ENCODE peak calls at places on chromosomes 2 and 18, in seven cellular contexts. T, E, S, W, N, K and P are unnamed samples.

GRCh38 chr2:217636578-217637267 is 366.1 kb downstream of the TNS1 start:
- DNase-seq in T (no peak), E (no peak), S (no peak), W (no peak), N (no peak), K (no peak), P (no peak)

GRCh38 chr2:119647440-119648169 is 31.4 kb upstream of the TMEM177 start:
- DNase-seq in T (no peak), E (no peak), S (peak), W (no peak), N (no peak), K (no peak), P (no peak)

GRCh38 chr2:45182667-45183620 is 173.7 kb upstream of the SIX2 start:
- DNase-seq in T (no peak), E (no peak), S (no peak), W (no peak), N (no peak), K (no peak), P (no peak)

GRCh38 chr2:195458936-195459335 is 198.1 kb upstream of the SLC39A10 start:
- DNase-seq in T (no peak), E (no peak), S (peak), W (no peak), N (no peak), K (no peak), P (no peak)

GRCh38 chr18:50802133-50802532 is 17.7 kb downstream of the MRO start:
- DNase-seq in T (no peak), E (no peak), S (no peak), W (no peak), N (no peak), K (no peak), P (no peak)

GRCh38 chr2:69773201-69773600 is 31.3 kb downstream of the ANXA4 start:
- DNase-seq in T (no peak), E (no peak), S (peak), W (peak), N (no peak), K (no peak), P (peak)

GRCh38 chr2:216914491-216914890 is 54.6 kb upstream of the TNP1 start:
- DNase-seq in T (peak), E (no peak), S (no peak), W (no peak), N (no peak), K (no peak), P (no peak)

GRCh38 chr2:175742367-175742766 is 259.7 kb downstream of the LNPK start:
- DNase-seq in T (no peak), E (no peak), S (peak), W (peak), N (no peak), K (no peak), P (no peak)

GRCh38 chr2:188410504-188411235 is 119.0 kb downstream of the GULP1 start:
- DNase-seq in T (no peak), E (peak), S (peak), W (no peak), N (no peak), K (no peak), P (peak)

GRCh38 chr2:234427081-234428058 is 69.5 kb downstream of the ARL4C start:
- DNase-seq in T (peak), E (peak), S (peak), W (no peak), N (peak), K (peak), P (peak)

GRCh38 chr2:111194835-111195621 is 74.3 kb downstream of the BCL2L11 start:
- DNase-seq in T (no peak), E (no peak), S (no peak), W (no peak), N (peak), K (peak), P (no peak)

GRCh38 chr18:10522574-10522973 is 3.3 kb upstream of the NAPG start:
- DNase-seq in T (no peak), E (no peak), S (no peak), W (no peak), N (no peak), K (no peak), P (no peak)

GRCh38 chr2:44429034-44429433 is 67.3 kb downstream of the CAMKMT start:
- DNase-seq in T (no peak), E (no peak), S (peak), W (no peak), N (no peak), K (peak), P (peak)

GRCh38 chr2:188449992-188450391 is 158.3 kb downstream of the GULP1 start:
- DNase-seq in T (no peak), E (no peak), S (no peak), W (no peak), N (no peak), K (no peak), P (no peak)

GRCh38 chr2:136638193-136638592 is 127.2 kb upstream of the THSD7B start:
- DNase-seq in T (no peak), E (no peak), S (no peak), W (no peak), N (no peak), K (peak), P (no peak)

GRCh38 chr2:151056870-151057269 is 204.8 kb downstream of the RBM43 start:
- DNase-seq in T (no peak), E (no peak), S (no peak), W (no peak), N (no peak), K (no peak), P (no peak)

GRCh38 chr2:12685956-12686355 is 30.8 kb upstream of the TRIB2 start:
- DNase-seq in T (no peak), E (no peak), S (no peak), W (no peak), N (no peak), K (no peak), P (no peak)

GRCh38 chr2:109663721-109664120 is 49.6 kb downstream of the SOWAHC start:
- DNase-seq in T (no peak), E (no peak), S (peak), W (no peak), N (no peak), K (no peak), P (peak)

GRCh38 chr18:79518683-79519128 is 123.0 kb downstream of the NFATC1 start:
- DNase-seq in T (no peak), E (peak), S (no peak), W (no peak), N (no peak), K (no peak), P (no peak)

GRCh38 chr18:784470-785172 is 27.4 kb downstream of the YES1 start:
- DNase-seq in T (no peak), E (no peak), S (no peak), W (no peak), N (no peak), K (peak), P (no peak)

GRCh38 chr2:215664847-215665525 is 229.1 kb upstream of the FN1 start:
- DNase-seq in T (no peak), E (no peak), S (peak), W (peak), N (no peak), K (peak), P (peak)

DNA sequence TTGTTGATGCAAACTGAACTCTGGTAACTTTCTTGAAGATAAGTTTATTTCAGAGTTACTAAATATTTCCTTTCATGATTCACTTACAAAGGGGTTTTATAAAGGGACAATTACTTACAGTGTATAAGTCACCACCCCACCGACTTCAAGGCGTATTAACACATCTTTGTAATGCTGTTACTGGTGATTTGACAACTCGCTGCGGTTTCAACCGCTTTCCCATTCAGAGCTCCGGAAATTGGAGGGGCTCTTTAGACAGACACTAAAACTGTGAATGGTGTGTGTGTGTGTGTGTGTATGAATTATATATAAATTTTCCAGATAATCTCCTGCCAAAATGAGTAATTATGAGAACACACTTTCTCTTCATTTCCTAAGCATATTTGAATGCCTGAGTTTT is 4.9 kb downstream of the TM4SF20 start:
- DNase-seq in T (no peak), E (no peak), S (peak), W (no peak), N (no peak), K (no peak), P (no peak)
- H3K23ac ChIP-seq in T (no peak), E (no peak), S (no peak), W (no peak), N (no peak), K (no peak), P (no peak)

GRCh38 chr2:29855924-29856639 is 65.3 kb downstream of the ALK start:
- DNase-seq in T (no peak), E (no peak), S (no peak), W (no peak), N (no peak), K (no peak), P (no peak)

GRCh38 chr2:29847901-29848300 is 73.5 kb downstream of the ALK start:
- DNase-seq in T (no peak), E (no peak), S (no peak), W (no peak), N (no peak), K (no peak), P (no peak)

GRCh38 chr2:29844713-29845320 is 76.6 kb downstream of the ALK start:
- DNase-seq in T (no peak), E (no peak), S (no peak), W (no peak), N (no peak), K (no peak), P (no peak)

GRCh38 chr2:29848566-29849310 is 72.6 kb downstream of the ALK start:
- DNase-seq in T (no peak), E (no peak), S (no peak), W (no peak), N (no peak), K (no peak), P (no peak)

GRCh38 chr2:29850794-29851193 is 70.6 kb downstream of the ALK start:
- DNase-seq in T (no peak), E (no peak), S (no peak), W (no peak), N (no peak), K (no peak), P (no peak)
- H2BK5ac ChIP-seq in T (no peak), E (no peak), S (no peak), W (no peak), N (no peak), K (no peak), P (no peak)

DNA sequence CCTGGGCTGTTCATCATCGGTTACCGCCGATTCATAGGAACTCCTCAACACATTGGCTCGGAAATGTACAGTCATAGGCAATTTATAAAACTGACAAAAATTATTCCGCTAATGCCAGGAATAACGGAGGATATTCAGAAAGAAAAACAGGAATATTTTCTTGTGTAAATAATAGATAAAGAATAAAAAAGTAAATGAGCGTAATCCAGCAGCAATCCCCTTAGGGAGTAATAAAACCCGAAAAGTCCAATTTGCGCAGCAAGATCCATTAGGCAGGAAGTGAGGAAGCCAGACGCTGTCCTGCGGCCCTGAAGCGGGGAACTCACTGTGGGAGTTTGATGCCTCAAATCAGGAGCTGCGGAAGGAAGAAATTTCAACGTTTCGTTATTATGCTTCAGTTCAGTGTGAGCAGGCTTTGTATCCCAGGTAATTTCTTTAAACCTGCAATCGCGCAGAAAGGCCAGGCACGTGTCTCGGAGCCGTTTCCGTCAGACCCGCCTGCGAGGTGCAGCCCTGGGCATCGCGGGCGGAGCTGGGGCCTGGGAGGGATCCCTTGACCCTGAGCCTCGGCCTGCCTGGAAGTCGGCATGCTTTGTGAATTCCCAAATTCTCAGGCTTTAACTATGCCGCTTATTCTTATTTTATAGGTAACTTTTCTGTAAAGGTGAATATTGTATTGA is 180.9 kb upstream of the ALKAL2 start:
- DNase-seq in T (no peak), E (no peak), S (no peak), W (no peak), N (no peak), K (peak), P (no peak)
- H3K23ac ChIP-seq in T (no peak), E (no peak), S (no peak), W (no peak), N (no peak), K (no peak), P (no peak)

DNA sequence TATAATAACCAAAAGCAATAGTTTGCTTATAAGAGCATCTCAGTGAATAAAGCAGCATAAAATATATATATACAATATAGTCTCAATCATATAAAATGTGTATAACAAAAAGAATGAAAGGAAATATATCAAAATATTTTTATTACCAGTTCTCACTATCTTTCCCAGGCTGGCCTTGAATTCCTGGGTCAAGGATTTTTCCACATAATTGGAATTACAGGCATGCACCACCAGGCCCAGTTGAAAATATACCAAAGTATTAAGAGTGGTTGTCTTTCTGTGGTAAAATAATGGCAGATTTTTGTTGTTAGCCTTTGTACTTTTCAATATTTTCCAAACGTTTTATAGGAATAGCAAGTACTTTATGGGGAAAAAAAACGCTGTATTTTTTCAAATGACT is 8.6 kb upstream of the TLK1 start:
- DNase-seq in T (no peak), E (no peak), S (no peak), W (no peak), N (no peak), K (no peak), P (no peak)
- H2BK5ac ChIP-seq in T (no peak), E (no peak), S (no peak), W (no peak), N (no peak), K (no peak), P (no peak)

DNA sequence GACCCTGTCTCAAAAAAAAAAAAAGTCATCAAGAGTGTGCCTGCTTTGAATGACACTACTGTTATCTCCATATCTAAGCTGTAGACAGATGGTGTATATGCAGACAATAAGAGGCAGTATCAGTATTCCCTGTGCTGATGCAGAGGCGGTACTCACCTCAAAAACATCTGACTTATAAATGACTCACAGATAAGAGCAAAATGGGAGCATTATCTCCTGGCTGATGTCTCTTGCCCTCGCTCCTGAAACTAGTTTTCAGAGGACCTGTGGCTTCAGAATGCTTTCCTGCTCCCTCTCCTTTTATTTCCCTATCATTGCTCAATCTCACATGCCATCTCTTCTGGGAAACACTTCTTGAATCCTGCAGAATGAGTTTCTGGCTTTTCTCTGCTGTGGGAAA is 289.6 kb downstream of the PTPRM start:
- DNase-seq in T (no peak), E (no peak), S (peak), W (peak), N (no peak), K (peak), P (peak)
- H3K23ac ChIP-seq in T (no peak), E (no peak), S (no peak), W (no peak), N (no peak), K (no peak), P (no peak)

GRCh38 chr2:131566371-131566770 is 38.7 kb downstream of the CCDC74A start:
- DNase-seq in T (no peak), E (no peak), S (no peak), W (no peak), N (no peak), K (no peak), P (no peak)
- H2BK5ac ChIP-seq in T (no peak), E (no peak), S (no peak), W (no peak), N (no peak), K (no peak), P (no peak)